ENCODE peak calls at places on chromosomes 5 and 9, in nine cellular contexts. G, F, K, Z, U, E, P, I and Q are unnamed samples.

GRCh38 chr9:131276107-131276888 is at the start of gene FAM78A:
- DNase-seq in G (peak), F (peak), K (no peak), Z (no peak), U (no peak), E (peak), P (peak), I (peak), Q (peak)

GRCh38 chr9:134348404-134349155 is 22.3 kb downstream of the RXRA start:
- DNase-seq in G (no peak), F (no peak), K (no peak), Z (no peak), U (no peak), E (no peak), P (no peak), I (no peak), Q (no peak)

GRCh38 chr9:129875687-129876395 is 40.6 kb downstream of the USP20 start:
- DNase-seq in G (no peak), F (no peak), K (no peak), Z (no peak), U (no peak), E (no peak), P (no peak), I (no peak), Q (no peak)

GRCh38 chr5:9149988-9150387 is 395.9 kb downstream of the SEMA5A start:
- DNase-seq in G (no peak), F (no peak), K (no peak), Z (peak), U (no peak), E (no peak), P (no peak), I (no peak), Q (no peak)

GRCh38 chr5:26889810-26890209 is 148.6 kb downstream of the CDH9 start:
- DNase-seq in G (no peak), F (no peak), K (no peak), Z (no peak), U (no peak), E (no peak), P (no peak), I (no peak), Q (no peak)

GRCh38 chr5:72597456-72597948 is 90.3 kb upstream of the ZNF366 start:
- DNase-seq in G (no peak), F (no peak), K (peak), Z (peak), U (no peak), E (peak), P (no peak), I (no peak), Q (no peak)

GRCh38 chr5:125058185-125058826 is 311.9 kb upstream of the ZNF608 start:
- DNase-seq in G (no peak), F (no peak), K (no peak), Z (peak), U (no peak), E (no peak), P (no peak), I (no peak), Q (no peak)

GRCh38 chr9:87812375-87813118 is 70.1 kb upstream of the SPATA31E1 start:
- DNase-seq in G (no peak), F (no peak), K (no peak), Z (peak), U (no peak), E (peak), P (peak), I (no peak), Q (peak)

GRCh38 chr9:561430-561829 is 280.1 kb upstream of the DMRT1 start:
- DNase-seq in G (no peak), F (no peak), K (no peak), Z (peak), U (no peak), E (no peak), P (no peak), I (no peak), Q (no peak)

GRCh38 chr9:129594632-129595031 is 26.3 kb downstream of the C9orf50 start:
- DNase-seq in G (no peak), F (no peak), K (no peak), Z (no peak), U (no peak), E (no peak), P (no peak), I (no peak), Q (no peak)

GRCh38 chr9:17622749-17623148 is 43.9 kb downstream of the SH3GL2 start:
- DNase-seq in G (no peak), F (no peak), K (no peak), Z (no peak), U (no peak), E (no peak), P (no peak), I (no peak), Q (no peak)

GRCh38 chr9:128587453-128587852 is 35.1 kb downstream of the SPTAN1 start:
- DNase-seq in G (no peak), F (peak), K (no peak), Z (no peak), U (peak), E (no peak), P (no peak), I (peak), Q (peak)

GRCh38 chr5:173318338-173318737 is 9.9 kb downstream of the STC2 start:
- DNase-seq in G (no peak), F (no peak), K (no peak), Z (no peak), U (no peak), E (no peak), P (no peak), I (no peak), Q (no peak)

GRCh38 chr5:108238936-108239887 is 142.7 kb downstream of the FBXL17 start:
- DNase-seq in G (peak), F (no peak), K (no peak), Z (peak), U (no peak), E (no peak), P (no peak), I (no peak), Q (no peak)

GRCh38 chr9:113738898-113739604 is 137.1 kb upstream of the ZNF618 start:
- DNase-seq in G (no peak), F (no peak), K (no peak), Z (no peak), U (no peak), E (no peak), P (no peak), I (no peak), Q (no peak)

GRCh38 chr9:130444565-130445221 is at the start of gene ASS1:
- DNase-seq in G (peak), F (no peak), K (peak), Z (peak), U (no peak), E (peak), P (peak), I (no peak), Q (peak)

GRCh38 chr5:64767959-64768357 is 533 bp downstream of the SREK1IP1 start:
- DNase-seq in G (no peak), F (no peak), K (no peak), Z (peak), U (no peak), E (peak), P (peak), I (peak), Q (no peak)

GRCh38 chr5:123874600-123875201 is 362.7 kb downstream of the CSNK1G3 start:
- DNase-seq in G (no peak), F (no peak), K (no peak), Z (peak), U (no peak), E (no peak), P (no peak), I (no peak), Q (no peak)

GRCh38 chr9:35723426-35723825 is 8.6 kb downstream of the TLN1 start:
- DNase-seq in G (no peak), F (no peak), K (no peak), Z (no peak), U (no peak), E (no peak), P (no peak), I (no peak), Q (no peak)

GRCh38 chr5:132473019-132473531 is 17.5 kb downstream of the IRF1 start:
- DNase-seq in G (peak), F (peak), K (no peak), Z (no peak), U (no peak), E (no peak), P (no peak), I (peak), Q (peak)

GRCh38 chr5:170630711-170631141 is 126.9 kb downstream of the KCNIP1 start:
- DNase-seq in G (no peak), F (no peak), K (no peak), Z (no peak), U (no peak), E (no peak), P (no peak), I (no peak), Q (no peak)

GRCh38 chr9:68697846-68698245 is 7.2 kb upstream of the PIP5K1B start:
- DNase-seq in G (no peak), F (no peak), K (no peak), Z (no peak), U (no peak), E (no peak), P (no peak), I (no peak), Q (no peak)

GRCh38 chr5:172565455-172565854 is 75.6 kb upstream of the NEURL1B start:
- DNase-seq in G (peak), F (no peak), K (no peak), Z (no peak), U (no peak), E (no peak), P (no peak), I (no peak), Q (no peak)

GRCh38 chr5:87361031-87361443 is 51.7 kb downstream of the CCNH start:
- DNase-seq in G (no peak), F (no peak), K (peak), Z (peak), U (no peak), E (no peak), P (no peak), I (no peak), Q (no peak)

GRCh38 chr5:31825775-31826068 is 186.8 kb downstream of the PDZD2 start:
- DNase-seq in G (no peak), F (no peak), K (no peak), Z (no peak), U (no peak), E (no peak), P (no peak), I (no peak), Q (no peak)

GRCh38 chr5:43315262-43315661 is 2.0 kb upstream of the HMGCS1 start:
- DNase-seq in G (no peak), F (no peak), K (no peak), Z (no peak), U (no peak), E (no peak), P (no peak), I (no peak), Q (no peak)

GRCh38 chr9:124652203-124652992 is 118.7 kb downstream of the NR6A1 start:
- DNase-seq in G (no peak), F (no peak), K (no peak), Z (peak), U (no peak), E (no peak), P (no peak), I (no peak), Q (no peak)

GRCh38 chr5:88660326-88660946 is 222.5 kb downstream of the MEF2C start:
- DNase-seq in G (peak), F (no peak), K (no peak), Z (no peak), U (no peak), E (no peak), P (no peak), I (no peak), Q (no peak)

GRCh38 chr5:133756756-133757155 is 144.4 kb upstream of the FSTL4 start:
- DNase-seq in G (no peak), F (no peak), K (no peak), Z (no peak), U (no peak), E (no peak), P (no peak), I (no peak), Q (no peak)

GRCh38 chr9:98484218-98484617 is 224.5 kb downstream of the GABBR2 start:
- DNase-seq in G (no peak), F (no peak), K (no peak), Z (no peak), U (no peak), E (no peak), P (no peak), I (no peak), Q (no peak)

GRCh38 chr5:166625210-166625865 is 1666.1 kb upstream of the WWC1 start:
- DNase-seq in G (no peak), F (no peak), K (no peak), Z (no peak), U (no peak), E (no peak), P (no peak), I (no peak), Q (no peak)

DNA sequence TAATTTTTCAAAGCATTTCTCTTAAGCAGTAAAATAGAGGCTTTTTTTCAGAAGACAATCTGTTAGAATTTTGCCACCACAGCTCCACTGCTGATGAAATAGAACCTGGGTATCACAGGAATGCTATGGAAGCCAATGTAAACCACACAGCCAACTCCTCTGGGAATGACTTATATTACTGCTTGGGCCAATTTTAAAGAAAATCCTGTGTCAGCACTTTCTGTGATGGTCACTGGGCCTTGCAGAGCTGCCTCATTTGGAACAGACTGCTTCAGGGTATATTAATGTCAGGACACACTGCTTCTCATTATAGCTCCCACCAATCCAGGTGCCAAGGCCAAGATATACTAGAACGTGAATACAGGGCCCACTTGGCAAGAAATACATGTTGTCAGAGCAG is 144.1 kb upstream of the ACTBL2 start:
- DNase-seq in G (no peak), F (no peak), K (no peak), Z (peak), U (no peak), E (no peak), P (no peak), I (no peak), Q (no peak)
- TF ChIP-seq CTCF in G (no peak), F (no peak), K (no peak), Z (no peak), U (no peak), E (no peak), P (no peak), I (no peak), Q (no peak)

GRCh38 chr5:177494356-177495195 is 2.8 kb downstream of the PDLIM7 start:
- DNase-seq in G (peak), F (no peak), K (peak), Z (peak), U (no peak), E (peak), P (no peak), I (no peak), Q (peak)
- TF ChIP-seq CTCF in G (peak), F (peak), K (peak), Z (peak), U (no peak), E (no peak), P (no peak), I (peak), Q (peak)

DNA sequence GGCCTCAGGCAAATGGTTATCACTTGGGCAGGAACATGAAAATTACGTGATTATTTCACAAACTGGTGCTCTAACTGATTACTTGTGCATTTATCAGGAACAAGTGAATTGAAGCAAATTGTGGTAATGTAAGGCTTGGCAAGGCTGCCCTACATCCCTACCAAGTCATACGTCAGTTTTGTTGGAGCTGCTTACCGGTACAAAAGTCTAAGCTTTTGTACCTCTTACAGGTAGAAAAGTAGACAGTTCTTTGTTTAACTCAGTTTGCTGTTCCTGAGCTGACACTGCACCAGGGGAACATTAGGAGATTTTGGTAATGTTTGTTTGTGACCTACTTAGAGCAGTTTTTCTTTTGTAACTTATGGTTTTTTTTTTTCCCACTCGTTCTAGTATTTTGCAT is 2.2 kb downstream of the G3BP1 start:
- DNase-seq in G (no peak), F (no peak), K (no peak), Z (no peak), U (no peak), E (no peak), P (no peak), I (no peak), Q (no peak)
- TF ChIP-seq CTCF in G (no peak), F (no peak), K (no peak), Z (no peak), U (no peak), E (no peak), P (no peak), I (no peak), Q (no peak)

GRCh38 chr5:116035123-116035522 is 2.9 kb downstream of the ARL14EPL start:
- DNase-seq in G (no peak), F (no peak), K (no peak), Z (no peak), U (no peak), E (no peak), P (no peak), I (no peak), Q (no peak)

GRCh38 chr5:116032991-116033390 is 719 bp downstream of the ARL14EPL start:
- DNase-seq in G (no peak), F (peak), K (no peak), Z (no peak), U (no peak), E (no peak), P (no peak), I (no peak), Q (peak)

GRCh38 chr5:116037236-116037822 is 5.1 kb downstream of the ARL14EPL start:
- DNase-seq in G (no peak), F (no peak), K (no peak), Z (peak), U (no peak), E (no peak), P (no peak), I (no peak), Q (no peak)

DNA sequence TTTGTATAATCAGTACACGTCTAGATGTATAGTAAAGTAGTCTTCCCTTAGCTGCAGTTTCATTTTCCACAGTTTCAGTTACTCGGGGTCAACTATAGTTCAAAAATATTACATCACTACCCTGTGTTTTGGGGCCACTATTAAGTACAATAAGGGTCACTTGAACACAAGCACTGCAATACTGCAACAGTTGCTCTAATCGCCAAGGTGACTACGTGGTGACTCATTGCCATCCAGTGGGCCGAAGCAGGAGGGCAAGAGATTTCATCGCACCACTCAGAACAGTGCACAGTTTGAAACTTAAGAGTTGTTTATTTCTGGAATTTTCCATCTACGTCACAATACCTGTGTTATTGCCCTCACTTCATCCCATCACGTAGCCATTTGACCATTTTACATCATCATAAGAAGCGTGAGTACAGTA is at the start of gene ARL14EPL:
- DNase-seq in G (no peak), F (peak), K (no peak), Z (peak), U (peak), E (peak), P (no peak), I (no peak), Q (peak)
- TF ChIP-seq CTCF in G (no peak), F (peak), K (no peak), Z (peak), U (peak), E (no peak), P (no peak), I (peak), Q (peak)

DNA sequence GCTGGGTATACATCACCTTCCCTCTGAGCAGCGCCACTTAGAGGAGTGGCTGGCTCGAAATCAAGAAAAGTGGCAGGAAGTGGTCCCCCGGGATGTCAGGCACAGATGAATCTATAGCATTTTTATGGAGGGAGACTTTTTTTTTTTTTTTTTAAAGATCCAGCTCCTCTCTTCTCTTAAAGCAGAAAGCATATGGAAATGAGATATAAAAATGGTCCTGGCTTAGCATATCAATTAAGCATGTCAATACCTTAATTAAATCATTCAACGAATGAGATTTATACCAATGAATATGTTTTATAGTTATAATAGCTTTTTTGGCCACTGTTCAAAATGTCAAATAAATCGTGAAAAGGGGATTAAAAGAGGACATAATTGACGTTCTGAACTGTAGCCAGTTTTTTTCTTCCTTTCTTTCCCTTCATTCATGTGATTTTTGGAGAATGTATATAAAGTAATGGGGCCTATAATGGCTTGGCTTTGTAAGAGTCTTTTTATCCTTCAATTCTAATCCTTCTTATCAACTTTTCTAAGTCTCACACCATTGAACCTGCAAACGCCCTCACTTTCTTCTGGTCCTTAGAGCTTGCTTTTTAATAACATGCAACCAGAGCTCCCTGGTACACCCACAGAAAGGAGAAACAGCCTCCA is 319.2 kb upstream of the PANK3 start:
- DNase-seq in G (no peak), F (no peak), K (no peak), Z (no peak), U (no peak), E (no peak), P (no peak), I (no peak), Q (no peak)
- TF ChIP-seq CTCF in G (no peak), F (no peak), K (no peak), Z (no peak), U (no peak), E (no peak), P (no peak), I (no peak), Q (no peak)

DNA sequence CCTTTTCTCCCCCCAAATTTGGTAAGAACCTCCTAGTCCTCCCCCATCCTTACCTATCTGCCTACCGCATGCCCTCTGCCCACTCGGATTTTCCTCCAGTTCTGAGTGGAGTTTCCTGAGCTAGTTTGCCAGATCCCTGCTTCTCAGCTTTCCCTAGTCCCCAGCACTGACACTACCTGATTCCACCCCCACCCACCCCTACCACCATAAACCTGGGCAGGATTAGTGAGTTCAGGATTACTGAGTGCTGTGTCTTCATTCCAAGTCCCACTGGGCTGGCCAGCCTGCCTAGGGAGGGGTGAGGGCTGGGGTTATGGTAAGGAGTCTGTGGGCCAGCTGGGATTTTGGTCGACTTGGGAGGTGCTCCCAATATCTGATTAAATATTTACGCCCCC is 3.9 kb downstream of the PITX1 start:
- DNase-seq in G (peak), F (no peak), K (no peak), Z (no peak), U (no peak), E (no peak), P (no peak), I (no peak), Q (no peak)
- TF ChIP-seq CTCF in G (no peak), F (no peak), K (no peak), Z (no peak), U (no peak), E (no peak), P (no peak), I (no peak), Q (no peak)

DNA sequence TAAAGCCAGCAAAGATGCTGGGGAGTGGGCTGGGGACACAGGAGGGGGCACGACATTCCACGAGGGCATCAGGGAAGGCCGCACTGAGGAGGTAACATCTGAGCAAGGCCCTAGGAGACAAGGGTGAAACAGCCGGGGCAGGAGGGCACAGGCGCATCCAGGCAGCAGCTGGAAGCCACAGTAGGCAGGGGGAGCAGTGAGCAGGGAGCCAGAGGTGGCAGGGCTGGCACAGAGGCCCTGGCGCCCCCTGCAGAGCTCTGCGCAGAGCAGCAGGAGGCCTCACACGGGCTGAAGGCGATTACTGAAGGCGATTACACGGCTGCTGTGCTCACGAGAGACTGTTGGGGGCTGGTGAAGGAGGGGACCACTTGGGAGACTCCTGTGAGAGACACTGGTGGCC is 15.4 kb downstream of the LMAN2 start:
- DNase-seq in G (peak), F (no peak), K (no peak), Z (peak), U (no peak), E (peak), P (no peak), I (peak), Q (no peak)
- TF ChIP-seq CTCF in G (peak), F (peak), K (no peak), Z (peak), U (peak), E (no peak), P (no peak), I (peak), Q (no peak)